ENCODE peak calls at places on chromosomes 12 and 14, in six cellular contexts. G is sigmoid colon; H is HCT116; J is CD4-positive, alpha-beta memory T cell; K is astrocyte of the spinal cord; W is fibroblast of lung. L is an unnamed sample.

GRCh38 chr14:99232406-99233214 is 39.4 kb downstream of the BCL11B start:
- DNase-seq in G (no peak), H (no peak), J (peak), K (no peak), W (no peak), L (no peak)

GRCh38 chr12:95626854-95627253 is 75.6 kb upstream of the USP44 start:
- DNase-seq in G (no peak), H (no peak), J (no peak), K (no peak), W (no peak), L (no peak)

GRCh38 chr12:131818821-131819585 is 9.2 kb upstream of the MMP17 start:
- DNase-seq in G (no peak), H (no peak), J (no peak), K (no peak), W (no peak), L (no peak)

GRCh38 chr12:8033153-8034044 is 883 bp downstream of the FOXJ2 start:
- DNase-seq in G (peak), H (no peak), J (peak), K (peak), W (peak), L (no peak)

GRCh38 chr12:33703221-33703620 is 263.6 kb upstream of the SYT10 start:
- DNase-seq in G (no peak), H (no peak), J (no peak), K (no peak), W (no peak), L (no peak)

GRCh38 chr12:46160081-46160980 is 108.5 kb downstream of the SLC38A1 start:
- DNase-seq in G (peak), H (no peak), J (no peak), K (peak), W (peak), L (peak)

GRCh38 chr12:19546027-19546426 is 106.7 kb downstream of the AEBP2 start:
- DNase-seq in G (peak), H (no peak), J (no peak), K (no peak), W (peak), L (no peak)

GRCh38 chr14:32588448-32589320 is 259.6 kb downstream of the AKAP6 start:
- DNase-seq in G (no peak), H (peak), J (no peak), K (peak), W (peak), L (no peak)

GRCh38 chr12:77720258-77720657 is 110.4 kb upstream of the NAV3 start:
- DNase-seq in G (no peak), H (no peak), J (no peak), K (no peak), W (peak), L (no peak)

GRCh38 chr12:116604151-116604550 is 45.0 kb downstream of the MAP1LC3B2 start:
- DNase-seq in G (no peak), H (no peak), J (no peak), K (no peak), W (no peak), L (no peak)

GRCh38 chr12:94718114-94718513 is 67.8 kb upstream of the TMCC3 start:
- DNase-seq in G (no peak), H (no peak), J (no peak), K (peak), W (peak), L (no peak)

GRCh38 chr14:54582334-54582733 is 15.4 kb downstream of the SAMD4A start:
- DNase-seq in G (no peak), H (no peak), J (no peak), K (no peak), W (no peak), L (no peak)

GRCh38 chr12:44839785-44840184 is 36.3 kb downstream of the NELL2 start:
- DNase-seq in G (no peak), H (no peak), J (no peak), K (no peak), W (no peak), L (no peak)

GRCh38 chr12:64081020-64081419 is 141.1 kb downstream of the KICS2 start:
- DNase-seq in G (no peak), H (no peak), J (no peak), K (no peak), W (no peak), L (no peak)

GRCh38 chr12:64085154-64085553 is 136.9 kb downstream of the KICS2 start:
- DNase-seq in G (no peak), H (no peak), J (no peak), K (no peak), W (no peak), L (no peak)

GRCh38 chr12:64080319-64081008 is 141.6 kb downstream of the KICS2 start:
- DNase-seq in G (no peak), H (peak), J (no peak), K (no peak), W (no peak), L (no peak)

GRCh38 chr12:64083285-64084210 is 138.5 kb downstream of the KICS2 start:
- DNase-seq in G (peak), H (no peak), J (no peak), K (peak), W (peak), L (no peak)

DNA sequence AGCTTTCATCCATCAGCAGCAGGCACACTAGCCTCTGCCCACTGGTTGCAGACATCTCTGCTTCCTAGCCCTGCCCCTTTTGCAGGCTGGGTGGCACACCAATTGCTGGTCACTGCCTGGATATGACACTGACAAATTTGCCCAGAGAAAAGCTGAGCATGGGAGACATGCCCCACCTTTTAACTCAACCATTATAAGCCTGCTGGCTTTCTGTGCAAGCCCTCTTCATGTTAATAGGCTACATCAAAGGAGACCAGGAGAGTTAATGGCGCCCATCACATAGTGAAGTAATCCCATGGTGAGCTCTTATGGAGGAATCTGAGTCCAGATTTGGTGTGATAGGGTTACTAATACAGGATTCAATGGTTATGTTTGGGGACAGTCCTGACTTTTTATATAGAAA is 139.2 kb downstream of the KICS2 start:
- DNase-seq in G (no peak), H (no peak), J (no peak), K (no peak), W (no peak), L (no peak)
- H3K4me3 ChIP-seq in G (no peak), H (no peak), J (no peak), K (no peak), W (no peak), L (no peak)

GRCh38 chr14:39576258-39576657 is 144.0 kb upstream of the FBXO33 start:
- DNase-seq in G (no peak), H (no peak), J (no peak), K (peak), W (no peak), L (no peak)

GRCh38 chr14:39581474-39581873 is 149.2 kb upstream of the FBXO33 start:
- DNase-seq in G (no peak), H (no peak), J (no peak), K (peak), W (no peak), L (no peak)

GRCh38 chr14:39582028-39582654 is 149.9 kb upstream of the FBXO33 start:
- DNase-seq in G (no peak), H (no peak), J (no peak), K (no peak), W (no peak), L (no peak)

DNA sequence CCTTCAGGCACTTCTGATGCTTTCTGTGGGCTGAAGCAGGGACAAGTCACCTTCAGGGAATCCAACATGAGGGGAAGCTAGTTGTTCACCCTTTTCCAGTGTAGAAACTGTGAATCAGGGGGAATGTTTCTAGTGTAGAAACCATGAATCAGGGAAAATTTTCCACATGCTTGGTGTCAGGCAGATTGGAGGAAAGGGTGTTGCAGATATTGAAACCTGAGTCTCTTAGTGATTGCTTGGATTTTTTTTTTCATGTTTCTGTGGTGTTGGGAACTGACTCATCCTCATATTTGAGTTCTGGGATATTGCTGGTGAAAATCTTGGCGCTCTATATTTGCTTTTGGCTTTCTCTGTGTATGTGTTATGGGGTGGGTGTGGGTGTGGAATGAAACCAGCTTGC is 144.5 kb upstream of the FBXO33 start:
- DNase-seq in G (no peak), H (no peak), J (no peak), K (peak), W (no peak), L (no peak)
- H3K4me3 ChIP-seq in G (no peak), H (no peak), J (no peak), K (no peak), W (no peak), L (no peak)

GRCh38 chr12:6281081-6281809 is 29.2 kb upstream of the PLEKHG6 start:
- DNase-seq in G (no peak), H (no peak), J (no peak), K (no peak), W (no peak), L (no peak)

GRCh38 chr12:6279631-6280030 is 30.9 kb upstream of the PLEKHG6 start:
- DNase-seq in G (peak), H (no peak), J (no peak), K (no peak), W (no peak), L (no peak)

GRCh38 chr12:6279256-6279628 is 31.2 kb upstream of the PLEKHG6 start:
- DNase-seq in G (no peak), H (no peak), J (no peak), K (no peak), W (no peak), L (no peak)

GRCh38 chr12:6280672-6281071 is 29.8 kb upstream of the PLEKHG6 start:
- DNase-seq in G (peak), H (no peak), J (no peak), K (no peak), W (no peak), L (no peak)

GRCh38 chr12:6280053-6280469 is 30.4 kb upstream of the PLEKHG6 start:
- DNase-seq in G (peak), H (peak), J (no peak), K (peak), W (peak), L (peak)
- H3K4me3 ChIP-seq in G (no peak), H (peak), J (no peak), K (no peak), W (no peak), L (no peak)

GRCh38 chr14:70018713-70019201 is 139.5 kb downstream of the SMOC1 start:
- DNase-seq in G (no peak), H (no peak), J (no peak), K (peak), W (peak), L (no peak)
- H3K4me3 ChIP-seq in G (no peak), H (no peak), J (no peak), K (no peak), W (no peak), L (no peak)

DNA sequence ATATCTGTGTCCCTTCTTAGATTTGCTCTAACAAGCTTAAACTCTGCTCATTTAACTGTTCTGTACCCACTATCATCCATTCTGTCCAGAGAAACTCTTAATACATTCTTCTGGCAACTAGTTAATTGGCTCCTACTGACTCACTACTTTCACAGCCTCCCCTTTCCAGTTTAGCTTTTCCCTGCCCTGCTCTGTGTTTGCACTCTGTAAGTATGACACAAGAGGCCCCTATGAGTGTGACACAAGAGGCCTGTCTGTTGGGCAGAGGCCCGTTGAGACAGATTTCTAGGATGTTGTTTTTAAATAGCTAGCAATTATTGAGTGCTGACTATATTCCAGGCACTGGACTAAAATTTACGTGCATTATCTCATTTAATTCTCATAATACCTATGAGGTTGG is 246.0 kb upstream of the DAAM1 start:
- DNase-seq in G (no peak), H (no peak), J (no peak), K (peak), W (no peak), L (no peak)
- H3K4me3 ChIP-seq in G (no peak), H (no peak), J (no peak), K (no peak), W (no peak), L (no peak)

L was measured in kidney epithelial cell.